ENCODE peak calls at places on chromosomes 1 and 21, in eight cellular contexts. X is body of pancreas, L is Panc1, N is prostate gland, O is heart left ventricle, T is foreskin fibroblast, R is dorsolateral prefrontal cortex, Y is lower leg skin. D is an unnamed sample.

GRCh38 chr1:109928591-109929111 is 18.0 kb downstream of the CSF1 start:
- DNase-seq in X (no peak), L (no peak), N (no peak), O (peak), T (peak), R (no peak), Y (peak), D (no peak)

GRCh38 chr21:16243396-16243795 is 513.6 kb downstream of the USP25 start:
- DNase-seq in X (no peak), L (no peak), N (no peak), O (no peak), T (no peak), R (no peak), Y (no peak), D (no peak)

GRCh38 chr21:15809818-15810217 is 80.0 kb downstream of the USP25 start:
- DNase-seq in X (no peak), L (no peak), N (no peak), O (no peak), T (peak), R (no peak), Y (no peak), D (no peak)

GRCh38 chr1:163063131-163064059 is 5.8 kb upstream of the RGS4 start:
- DNase-seq in X (no peak), L (no peak), N (no peak), O (no peak), T (no peak), R (no peak), Y (no peak), D (no peak)

GRCh38 chr1:109235137-109235536 is 14.2 kb upstream of the CELSR2 start:
- DNase-seq in X (no peak), L (no peak), N (no peak), O (no peak), T (no peak), R (no peak), Y (no peak), D (no peak)

GRCh38 chr21:42199488-42200463 is 19.2 kb upstream of the ABCG1 start:
- DNase-seq in X (no peak), L (no peak), N (peak), O (no peak), T (peak), R (peak), Y (peak), D (no peak)

GRCh38 chr21:30116474-30116873 is 50.1 kb downstream of the CLDN17 start:
- DNase-seq in X (no peak), L (no peak), N (no peak), O (no peak), T (no peak), R (no peak), Y (no peak), D (no peak)

GRCh38 chr1:47688161-47688560 is 250.3 kb downstream of the FOXD2 start:
- DNase-seq in X (no peak), L (no peak), N (no peak), O (no peak), T (no peak), R (no peak), Y (peak), D (no peak)

GRCh38 chr1:14149431-14149830 is 449.1 kb upstream of the KAZN start:
- DNase-seq in X (no peak), L (no peak), N (no peak), O (no peak), T (peak), R (no peak), Y (no peak), D (no peak)

GRCh38 chr1:231872461-231872910 is 245.9 kb downstream of the DISC1 start:
- DNase-seq in X (no peak), L (no peak), N (no peak), O (no peak), T (peak), R (no peak), Y (no peak), D (no peak)

GRCh38 chr1:6056549-6056948 is 10.9 kb downstream of the KCNAB2 start:
- DNase-seq in X (no peak), L (no peak), N (no peak), O (peak), T (no peak), R (no peak), Y (no peak), D (no peak)

DNA sequence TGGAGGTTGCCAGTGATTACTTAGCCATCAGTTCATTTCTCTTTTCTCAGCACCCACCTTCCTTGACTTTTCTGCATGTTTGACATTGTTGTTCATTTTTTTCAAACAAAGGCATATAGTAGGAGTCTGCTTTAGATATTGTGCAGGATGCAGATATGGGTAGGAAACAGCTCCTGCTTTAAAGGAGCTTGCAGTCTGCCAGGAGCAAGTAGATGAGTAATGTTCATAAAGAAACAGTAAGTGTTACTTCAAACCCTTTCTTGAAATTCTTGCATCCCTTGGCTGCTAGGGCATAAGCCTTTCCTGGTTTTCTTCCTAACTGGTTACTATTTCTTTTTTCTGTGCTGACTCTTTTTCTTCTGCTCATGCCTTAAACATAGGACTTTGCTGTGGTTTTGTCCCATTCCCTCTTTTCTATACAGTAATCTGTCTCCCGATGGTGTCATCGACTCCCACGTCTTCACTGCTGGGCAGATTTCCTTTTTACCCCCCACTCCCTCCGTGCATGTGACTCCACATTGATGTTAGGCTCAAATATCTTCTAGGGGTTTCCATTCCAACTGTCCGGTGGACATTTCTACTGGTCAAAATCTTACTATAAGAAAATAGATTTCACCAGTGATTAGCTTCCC is 20.4 kb downstream of the PTGFRN start:
- DNase-seq in X (no peak), L (no peak), N (no peak), O (no peak), T (no peak), R (no peak), Y (no peak), D (no peak)
- TF ChIP-seq CTCF in X (no peak), L (no peak), N (no peak), O (no peak), T (no peak), R (no peak), Y (no peak), D (no peak)

GRCh38 chr1:219813344-219813743 is 115.0 kb downstream of the SLC30A10 start:
- DNase-seq in X (no peak), L (no peak), N (no peak), O (no peak), T (no peak), R (no peak), Y (no peak), D (no peak)

GRCh38 chr1:219810451-219810850 is 117.9 kb downstream of the SLC30A10 start:
- DNase-seq in X (no peak), L (no peak), N (no peak), O (no peak), T (peak), R (no peak), Y (no peak), D (no peak)

GRCh38 chr1:219808790-219809189 is 119.6 kb downstream of the SLC30A10 start:
- DNase-seq in X (no peak), L (no peak), N (no peak), O (no peak), T (no peak), R (no peak), Y (no peak), D (no peak)

GRCh38 chr1:219812086-219812485 is 116.3 kb downstream of the SLC30A10 start:
- DNase-seq in X (no peak), L (no peak), N (no peak), O (no peak), T (no peak), R (no peak), Y (no peak), D (no peak)

DNA sequence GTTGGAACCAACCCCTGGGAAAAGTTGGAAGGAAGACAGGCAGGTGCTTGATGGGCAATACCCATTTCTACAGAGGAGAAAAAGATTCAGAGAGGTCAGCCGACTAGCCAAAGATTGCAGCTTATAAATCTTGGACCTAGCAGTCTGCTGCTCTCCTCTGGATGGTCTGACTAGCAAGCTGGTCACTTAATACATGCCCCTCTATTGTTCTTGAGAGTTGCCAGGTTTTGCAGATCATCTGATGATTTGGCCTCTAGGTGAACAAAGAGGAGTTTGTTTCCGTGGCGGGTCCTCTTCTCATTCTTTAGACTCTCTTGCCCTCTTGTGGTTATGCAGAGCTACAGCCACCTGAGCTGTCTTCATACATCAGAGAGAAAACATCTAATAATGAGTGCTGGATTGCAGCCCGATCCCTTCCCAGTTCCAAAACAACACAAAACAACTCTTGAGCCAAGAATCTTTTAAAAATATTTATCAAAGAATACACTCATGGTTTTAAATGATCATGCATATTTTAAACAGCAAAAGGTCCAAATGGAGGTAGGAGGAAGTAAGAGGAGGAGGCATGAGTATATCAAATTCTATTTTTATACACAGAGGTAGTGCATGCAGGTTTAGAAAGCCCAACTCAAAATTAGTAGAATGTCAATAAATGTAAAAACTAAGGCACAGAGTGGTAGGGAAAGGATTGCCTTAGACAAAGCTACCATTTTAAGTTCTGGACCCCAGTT is 115.7 kb downstream of the SLC30A10 start:
- DNase-seq in X (peak), L (peak), N (peak), O (no peak), T (peak), R (peak), Y (no peak), D (peak)
- TF ChIP-seq CTCF in X (peak), L (peak), N (peak), O (peak), T (peak), R (peak), Y (no peak), D (peak)

GRCh38 chr1:56803561-56804156 is 15.5 kb downstream of the FYB2 start:
- DNase-seq in X (peak), L (peak), N (peak), O (no peak), T (peak), R (no peak), Y (no peak), D (no peak)
- TF ChIP-seq CTCF in X (peak), L (peak), N (peak), O (peak), T (peak), R (no peak), Y (no peak), D (peak)

GRCh38 chr1:54405894-54406293 is 300 bp downstream of the SSBP3 start:
- DNase-seq in X (no peak), L (no peak), N (no peak), O (no peak), T (no peak), R (no peak), Y (no peak), D (no peak)

GRCh38 chr1:54404939-54405880 is 984 bp downstream of the SSBP3 start:
- DNase-seq in X (peak), L (no peak), N (no peak), O (peak), T (peak), R (no peak), Y (peak), D (peak)

GRCh38 chr1:54407201-54407956 is 1.2 kb upstream of the SSBP3 start:
- DNase-seq in X (peak), L (peak), N (peak), O (peak), T (peak), R (peak), Y (peak), D (peak)

GRCh38 chr1:54407957-54408700 is 1.9 kb upstream of the SSBP3 start:
- DNase-seq in X (no peak), L (peak), N (no peak), O (no peak), T (peak), R (no peak), Y (no peak), D (no peak)

DNA sequence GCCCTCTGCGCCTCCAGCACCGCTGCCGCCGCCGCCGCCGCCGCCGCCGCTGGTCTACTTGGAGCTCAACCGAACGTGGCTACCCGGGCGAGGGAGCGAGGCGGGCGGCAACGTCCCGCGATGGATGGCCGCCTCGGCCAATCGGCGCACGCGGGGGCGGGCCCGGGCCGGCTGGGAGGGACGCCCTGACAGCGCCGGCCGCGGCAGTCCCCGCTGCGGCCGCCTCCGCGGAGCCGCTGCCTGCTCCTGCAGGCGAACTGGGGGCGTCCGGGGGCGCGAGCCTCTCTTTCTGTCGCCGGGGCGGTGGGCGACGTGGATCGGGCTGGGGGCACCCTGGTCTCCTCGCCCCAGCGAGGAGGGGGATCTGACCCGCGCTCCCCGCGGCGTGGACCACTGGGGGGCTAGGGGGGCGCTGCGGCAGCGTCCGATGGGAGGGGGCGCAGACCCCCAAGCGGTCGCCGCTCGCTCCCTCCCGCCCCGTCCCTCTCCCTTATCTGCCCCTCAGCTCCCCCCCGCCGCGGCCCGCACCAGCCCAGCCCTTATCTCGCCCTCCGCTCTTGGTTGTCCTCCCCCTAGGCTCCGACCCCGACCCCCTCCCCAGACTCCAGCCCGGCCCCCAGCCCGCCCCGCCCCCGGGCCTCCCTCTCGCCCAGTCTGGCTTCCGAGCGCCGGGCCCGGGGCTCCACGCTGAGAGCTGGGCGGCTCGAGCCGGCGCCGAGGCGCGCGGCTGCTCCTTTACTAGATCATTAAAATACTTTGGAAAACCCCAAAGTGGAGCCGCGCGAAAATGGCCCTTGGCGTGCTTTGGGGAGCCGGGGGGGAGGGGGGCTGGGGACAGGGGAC is at the start of gene SSBP3:
- DNase-seq in X (peak), L (no peak), N (peak), O (peak), T (peak), R (peak), Y (peak), D (peak)
- TF ChIP-seq CTCF in X (peak), L (no peak), N (peak), O (no peak), T (no peak), R (peak), Y (no peak), D (no peak)

DNA sequence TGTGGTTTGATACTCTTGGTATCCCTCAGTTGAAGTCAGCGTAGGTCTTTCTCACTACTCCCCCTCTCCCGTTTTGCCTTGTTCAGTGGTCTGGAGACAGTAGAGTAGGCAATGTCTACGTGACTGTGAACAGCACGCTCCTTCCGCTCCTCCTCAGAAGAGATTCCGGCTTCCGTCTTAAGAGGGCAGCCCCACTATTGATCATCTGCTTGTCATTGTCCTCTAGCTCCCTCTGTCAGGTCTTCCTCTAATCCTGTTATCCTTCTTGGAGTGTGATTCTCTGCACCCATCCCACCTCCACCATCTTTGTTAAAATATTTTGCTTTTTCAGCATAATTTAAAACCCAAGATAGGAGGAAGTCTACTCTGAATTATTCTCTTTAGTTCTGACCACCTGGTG is 129.9 kb upstream of the KCNK2 start:
- DNase-seq in X (no peak), L (no peak), N (no peak), O (no peak), T (no peak), R (no peak), Y (no peak), D (no peak)
- TF ChIP-seq CTCF in X (no peak), L (peak), N (no peak), O (no peak), T (no peak), R (no peak), Y (no peak), D (no peak)

DNA sequence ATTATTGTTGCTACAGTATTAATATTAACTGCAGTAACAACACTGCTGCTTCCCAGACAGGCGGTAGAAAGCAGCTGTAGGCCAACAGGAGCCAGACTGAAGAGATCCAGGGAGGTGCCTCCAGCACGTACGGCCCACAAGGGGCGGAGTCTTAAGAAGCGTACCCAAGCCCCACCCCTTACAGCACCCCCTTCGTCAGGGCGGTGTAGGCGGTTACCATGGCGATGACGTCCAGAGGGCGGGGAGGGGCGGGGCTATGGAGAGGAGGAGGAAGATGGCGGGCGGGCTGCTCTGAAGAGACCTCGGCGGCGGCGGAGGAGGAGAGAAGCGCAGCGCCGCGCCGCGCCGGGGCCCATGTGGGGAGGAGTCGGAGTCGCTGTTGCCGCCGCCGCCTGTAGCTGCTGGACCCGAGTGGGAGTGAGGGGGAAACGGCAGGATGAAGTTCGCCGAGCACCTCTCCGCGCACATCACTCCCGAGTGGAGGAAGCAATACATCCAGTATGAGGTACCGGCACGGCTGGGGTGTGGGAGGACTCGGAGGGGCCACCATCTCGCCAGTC is at the start of gene XPR1:
- DNase-seq in X (peak), L (peak), N (peak), O (peak), T (peak), R (peak), Y (peak), D (peak)
- TF ChIP-seq CTCF in X (peak), L (peak), N (peak), O (peak), T (no peak), R (peak), Y (no peak), D (peak)

GRCh38 chr1:184804220-184804619 is 49.6 kb upstream of the EDEM3 start:
- DNase-seq in X (no peak), L (no peak), N (no peak), O (no peak), T (no peak), R (no peak), Y (no peak), D (no peak)
- TF ChIP-seq CTCF in X (no peak), L (no peak), N (no peak), O (no peak), T (no peak), R (no peak), Y (no peak), D (no peak)

GRCh38 chr1:167426716-167427115 is 91.6 kb downstream of the CD247 start:
- DNase-seq in X (no peak), L (no peak), N (no peak), O (no peak), T (no peak), R (no peak), Y (no peak), D (no peak)
- TF ChIP-seq CTCF in X (no peak), L (no peak), N (no peak), O (no peak), T (no peak), R (no peak), Y (no peak), D (no peak)

DNA sequence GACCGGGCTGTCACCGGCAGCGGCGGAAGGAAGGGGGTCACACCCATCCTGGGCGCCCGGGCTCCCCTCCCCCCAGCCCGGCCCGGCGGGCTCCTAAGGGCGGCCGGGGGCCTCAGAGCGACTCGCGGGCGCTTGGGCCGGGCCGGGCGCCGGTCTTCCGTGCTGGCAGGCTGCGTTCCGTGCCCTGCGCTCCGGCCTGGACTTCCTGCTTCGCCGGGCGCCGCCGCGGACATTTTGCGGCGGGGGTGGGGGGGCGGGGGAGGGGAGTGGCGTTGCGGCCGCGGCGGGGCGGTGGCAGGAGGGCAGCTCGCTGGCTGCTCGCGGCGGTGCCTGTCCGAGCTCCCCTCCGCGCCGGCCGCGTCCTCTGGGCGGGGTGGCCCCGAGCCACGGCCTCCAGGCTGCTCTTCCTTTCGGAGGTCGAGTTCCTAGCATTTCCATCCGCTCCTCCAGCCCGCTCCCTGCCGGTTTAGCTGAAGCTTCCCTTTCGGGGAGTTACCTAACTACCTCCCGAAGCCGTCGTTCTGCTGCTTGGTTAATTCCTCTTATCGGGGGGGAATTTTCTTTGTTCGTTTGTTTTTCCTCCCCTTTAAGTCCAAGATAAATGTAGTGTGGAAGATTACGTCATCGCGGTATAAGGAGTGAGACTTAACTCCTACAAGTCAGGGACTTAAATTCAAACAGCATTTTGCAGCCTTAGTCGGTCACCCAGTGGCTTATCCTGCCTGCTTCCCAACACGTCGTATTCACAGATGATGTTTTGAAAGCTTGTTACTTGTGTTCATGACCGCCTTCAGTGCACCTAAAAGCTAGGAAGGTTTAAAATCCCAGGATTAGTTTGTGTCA is 730 bp downstream of the CDC42 start:
- DNase-seq in X (peak), L (peak), N (peak), O (peak), T (peak), R (peak), Y (peak), D (peak)
- TF ChIP-seq CTCF in X (no peak), L (no peak), N (no peak), O (no peak), T (no peak), R (no peak), Y (no peak), D (no peak)

D was measured in GM13976.